ENCODE peak calls at places on chromosomes 13 and 19, in six cellular contexts. W is CD4-positive, CD25-positive, alpha-beta regulatory T cell; D is pancreas; N is A549; L is GM23338; A is HCT116. H is an unnamed sample.
A peak's percentile ranks its signal among the peaks of the same experiment; 100 is the strongest.

GRCh38 chr13:104567114-104567513 is 1500.9 kb upstream of the SLC10A2 start:
- DNase-seq in N (no peak), W (no peak), L (no peak), A (no peak), D (no peak), H (no peak)

GRCh38 chr13:41019027-41019487 is at the start of gene ELF1:
- DNase-seq in N (peak; percentile 84), L (peak; percentile 35), D (peak; percentile 67), W (peak; percentile 80), A (peak; percentile 85), H (peak; percentile 89)

GRCh38 chr19:13154241-13154778 is 4.1 kb downstream of the IER2 start:
- DNase-seq in D (peak; percentile 93), L (peak; percentile 33), A (no peak), W (peak; percentile 43), N (peak; percentile 65), H (no peak)

GRCh38 chr13:100382787-100383186 is 205.8 kb downstream of the GGACT start:
- DNase-seq in D (no peak), W (no peak), L (no peak), N (no peak), A (no peak), H (peak; percentile 4)

GRCh38 chr19:48807590-48808308 is 3.1 kb downstream of the BCAT2 start:
- DNase-seq in L (peak; percentile 75), W (no peak), A (no peak), D (no peak), N (peak; percentile 48), H (no peak)

GRCh38 chr13:29591310-29591709 is 4.2 kb downstream of the SLC7A1 start:
- DNase-seq in W (no peak), D (no peak), L (no peak), N (no peak), A (no peak), H (no peak)

GRCh38 chr19:33868821-33869412 is 72.2 kb downstream of the KCTD15 start:
- DNase-seq in W (no peak), A (no peak), N (no peak), L (peak; percentile 55), D (no peak), H (no peak)

GRCh38 chr19:48484931-48485612 is 15.9 kb downstream of the CYTH2 start:
- DNase-seq in A (no peak), N (no peak), L (peak; percentile 60), D (no peak), W (no peak), H (no peak)

GRCh38 chr13:114019367-114019766 is 45.5 kb upstream of the C13orf46 start:
- DNase-seq in L (peak; percentile 47), N (no peak), W (no peak), D (no peak), A (peak; percentile 8), H (no peak)

GRCh38 chr19:37056776-37057175 is 21.5 kb upstream of the ZNF420 start:
- DNase-seq in L (no peak), D (no peak), W (no peak), A (no peak), N (no peak), H (no peak)
- H3K27ac ChIP-seq in L (no peak overlapping the region), D (no peak overlapping the region), W (no peak overlapping the region), A (no peak overlapping the region), N (no peak overlapping the region), H (no peak overlapping the region)

GRCh38 chr13:111461445-111462149 is 141.2 kb downstream of the TEX29 start:
- DNase-seq in A (no peak), L (no peak), W (no peak), D (no peak), N (no peak), H (no peak)
- H3K4me1 ChIP-seq in A (no peaks in the 10 kb centered on the region), L (no peaks in the 10 kb centered on the region), W (no peaks in the 10 kb centered on the region), D (no peaks in the 10 kb centered on the region), N (no peaks in the 10 kb centered on the region), H (no peaks in the 10 kb centered on the region)

DNA sequence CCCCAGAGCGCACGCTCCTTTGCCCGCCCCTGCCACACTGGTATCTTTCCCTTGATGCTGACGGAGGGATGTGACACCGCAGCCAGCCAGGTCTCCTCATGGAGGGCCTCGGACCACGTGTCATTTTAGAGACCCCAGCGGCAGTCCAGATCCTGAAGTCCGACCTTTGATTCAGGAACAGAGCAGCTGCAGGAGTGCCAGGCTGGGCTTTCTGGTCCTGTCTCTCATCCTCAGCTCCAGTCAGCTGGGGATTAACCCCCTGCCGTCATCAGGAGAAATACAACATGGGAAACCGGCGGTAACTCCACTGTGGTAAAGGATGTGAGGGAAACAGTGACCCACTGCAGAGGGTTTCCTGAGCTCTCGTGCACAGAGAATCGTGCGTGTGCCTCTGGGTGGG is 140.6 kb downstream of the SIPA1L3 start:
- DNase-seq in L (no peak), A (no peak), N (no peak), W (no peak), D (no peak), H (no peak)
- H3K27ac ChIP-seq in L (no peak overlapping the region), A (no peak overlapping the region), N (no peak overlapping the region), W (peak overlapping the region; percentile 79), D (no peak overlapping the region), H (no peak overlapping the region)

GRCh38 chr19:58558623-58559274 is 338 bp upstream of the UBE2M start:
- DNase-seq in W (peak; percentile 100), A (peak; percentile 98), D (peak; percentile 98), N (peak; percentile 100), L (peak; percentile 99), H (peak; percentile 93)
- H3K4me1 ChIP-seq in W (peaks cover 74% of the 10 kb centered on the region), A (peaks cover 22% of the 10 kb centered on the region), D (peaks cover 43% of the 10 kb centered on the region), N (peaks cover 37% of the 10 kb centered on the region), L (peaks cover 23% of the 10 kb centered on the region), H (no peaks in the 10 kb centered on the region)

GRCh38 chr19:16896098-16896912 is 7.5 kb downstream of the F2RL3 start:
- DNase-seq in W (no peak), N (no peak), L (peak; percentile 63), A (no peak), D (peak; percentile 48), H (no peak)
- H3K27ac ChIP-seq in W (no peak overlapping the region), N (peak overlapping the region; percentile 41), L (no peak overlapping the region), A (no peak overlapping the region), D (no peak overlapping the region), H (no peak overlapping the region)

DNA sequence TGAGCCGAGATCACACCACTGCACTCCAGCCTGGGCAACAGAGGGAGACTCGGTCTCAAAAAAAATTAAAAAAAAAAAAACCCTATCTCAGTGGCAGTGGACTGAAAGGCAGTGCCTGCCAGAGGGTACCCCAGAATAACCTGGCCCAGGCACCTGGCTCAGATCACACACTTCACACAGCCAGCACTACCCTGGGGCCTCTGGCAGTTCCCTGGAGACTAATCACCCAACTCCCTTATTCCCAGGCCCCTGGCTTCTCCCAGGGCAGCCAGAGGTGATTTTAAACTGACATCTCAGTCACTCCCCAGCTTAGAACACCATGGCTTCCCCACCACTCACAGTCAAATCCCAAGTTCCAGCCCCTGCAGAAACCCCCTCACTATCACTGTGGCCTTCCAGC is 3.5 kb upstream of the SLC27A5 start:
- DNase-seq in D (no peak), W (no peak), L (no peak), N (no peak), A (no peak), H (no peak)
- H3K4me1 ChIP-seq in D (peaks cover 9% of the 10 kb centered on the region), W (peaks cover 34% of the 10 kb centered on the region), L (peaks cover 24% of the 10 kb centered on the region), N (peaks cover 15% of the 10 kb centered on the region), A (peaks cover 11% of the 10 kb centered on the region), H (no peaks in the 10 kb centered on the region)

DNA sequence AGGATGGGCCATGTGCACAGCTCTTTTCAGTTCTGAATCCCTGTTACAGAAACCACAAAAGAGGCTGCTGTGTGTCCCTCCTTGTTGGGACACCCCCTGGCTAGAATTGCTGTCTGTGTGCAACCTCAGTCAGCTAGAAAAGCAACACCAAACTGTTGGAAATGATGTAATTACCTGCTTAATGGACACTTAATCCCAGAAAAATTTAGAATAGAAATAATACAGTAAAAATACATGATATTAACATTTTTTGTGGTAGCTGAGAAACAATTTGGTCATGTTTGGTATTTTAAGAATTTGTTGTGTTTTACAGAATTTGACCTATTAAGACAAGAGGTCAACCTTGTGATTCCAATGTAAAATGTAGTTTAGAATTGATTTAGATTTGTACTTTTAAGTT is 46.8 kb downstream of the FAM124A start:
- DNase-seq in N (no peak), W (no peak), D (no peak), L (no peak), A (no peak), H (no peak)
- H3K27ac ChIP-seq in N (no peak overlapping the region), W (no peak overlapping the region), D (no peak overlapping the region), L (peak overlapping the region; percentile 16), A (no peak overlapping the region), H (no peak overlapping the region)

DNA sequence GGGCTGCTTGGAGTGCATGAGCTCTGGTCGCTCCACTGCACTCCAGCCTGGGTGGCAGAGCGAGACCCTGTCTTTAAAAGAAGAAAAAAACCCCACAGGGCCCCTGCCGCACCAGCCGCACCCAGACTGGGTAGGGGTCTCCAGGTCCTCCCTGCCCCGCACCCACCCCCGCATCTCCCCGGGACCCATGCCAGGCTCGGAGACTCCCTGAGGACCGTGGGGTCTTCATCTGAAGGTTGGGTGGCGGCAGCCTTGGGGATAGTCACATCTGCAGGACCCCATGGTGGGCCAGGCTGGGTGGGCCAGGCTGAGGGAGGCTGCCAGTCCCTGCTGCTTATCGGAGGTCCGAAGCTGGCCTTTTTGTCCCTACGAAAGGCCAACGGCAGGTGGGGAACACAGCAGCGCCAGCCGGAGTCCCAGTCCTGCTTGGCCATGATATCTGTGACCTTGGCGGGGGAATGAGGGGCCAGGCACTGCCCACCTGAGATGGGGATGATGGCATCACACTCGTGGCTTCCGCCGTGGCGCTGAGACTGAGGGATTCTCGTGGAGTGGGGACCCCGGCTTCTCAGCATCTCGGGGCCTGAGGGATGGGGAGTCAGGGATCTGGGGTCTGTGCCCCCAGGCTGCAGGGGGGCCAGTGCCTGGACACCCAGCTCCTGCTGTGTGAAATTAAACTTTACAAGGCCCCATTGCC is 11.1 kb downstream of the EFNA2 start:
- DNase-seq in A (no peak), W (no peak), N (no peak), L (no peak), D (no peak), H (no peak)
- H3K4me1 ChIP-seq in A (peaks cover 1% of the 10 kb centered on the region), W (peaks cover 11% of the 10 kb centered on the region), N (peaks cover 13% of the 10 kb centered on the region), L (no peaks in the 10 kb centered on the region), D (no peaks in the 10 kb centered on the region), H (no peaks in the 10 kb centered on the region)

DNA sequence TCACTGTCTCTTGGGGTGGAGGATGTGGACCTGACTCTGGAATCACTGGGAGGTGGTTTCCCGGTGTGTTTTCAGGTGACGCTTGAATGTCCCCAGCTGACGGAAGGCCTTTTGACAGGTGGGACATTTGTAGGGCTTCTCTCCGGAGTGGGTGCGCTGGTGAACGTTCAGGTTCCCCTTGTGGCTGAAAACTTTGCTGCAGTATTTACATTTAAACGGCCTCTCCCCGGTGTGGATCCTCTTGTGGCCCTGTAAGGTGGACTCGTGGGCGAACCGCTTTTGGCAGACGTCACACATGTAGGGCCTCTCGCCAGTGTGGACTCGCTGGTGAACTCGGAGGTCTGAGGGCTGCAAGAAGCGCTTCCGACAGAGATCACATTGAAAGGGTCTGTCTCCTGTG is 7.8 kb downstream of the ZSCAN5B start:
- DNase-seq in A (no peak), L (peak; percentile 56), D (no peak), W (no peak), N (peak; percentile 19), H (no peak)
- H3K27ac ChIP-seq in A (no peak overlapping the region), L (no peak overlapping the region), D (no peak overlapping the region), W (no peak overlapping the region), N (no peak overlapping the region), H (no peak overlapping the region)